ENCODE peak calls at places on chromosomes 4 and X, in five cellular contexts. W, U, L, Z and S are unnamed samples.

GRCh38 chr4:46946914-46947313 is 37.9 kb upstream of the COX7B2 start:
- DNase-seq in W (no peak), U (no peak), L (no peak), Z (peak; percentile 29), S (no peak)

GRCh38 chrX:39212456-39212855 is 411.2 kb downstream of the MID1IP1 start:
- DNase-seq in W (no peak), U (no peak), L (no peak), Z (no peak), S (no peak)

GRCh38 chr4:13921805-13922204 is 294.3 kb upstream of the BOD1L1 start:
- DNase-seq in W (no peak), U (no peak), L (no peak), Z (peak; percentile 69), S (no peak)

GRCh38 chr4:47686294-47686872 is 151.5 kb downstream of the CORIN start:
- DNase-seq in W (no peak), U (peak; percentile 73), L (peak; percentile 43), Z (peak; percentile 38), S (no peak)

GRCh38 chrX:2576793-2577192 is 76.0 kb upstream of the DHRSX start:
- DNase-seq in W (no peak), U (no peak), L (no peak), Z (no peak), S (no peak)

GRCh38 chrX:120755066-120755846 is 120.4 kb downstream of the CT47B1 start:
- DNase-seq in W (no peak), U (no peak), L (peak; percentile 33), Z (no peak), S (no peak)

GRCh38 chr4:80188457-80188800 is 8.9 kb upstream of the PRDM8 start:
- DNase-seq in W (no peak), U (no peak), L (no peak), Z (no peak), S (no peak)

GRCh38 chr4:108417923-108418322 is 202.5 kb upstream of the RPL34 start:
- DNase-seq in W (no peak), U (no peak), L (no peak), Z (peak; percentile 46), S (no peak)

GRCh38 chr4:154164931-154165839 is 326.4 kb downstream of the DCHS2 start:
- DNase-seq in W (peak; percentile 69), U (no peak), L (no peak), Z (peak; percentile 77), S (peak; percentile 74)

DNA sequence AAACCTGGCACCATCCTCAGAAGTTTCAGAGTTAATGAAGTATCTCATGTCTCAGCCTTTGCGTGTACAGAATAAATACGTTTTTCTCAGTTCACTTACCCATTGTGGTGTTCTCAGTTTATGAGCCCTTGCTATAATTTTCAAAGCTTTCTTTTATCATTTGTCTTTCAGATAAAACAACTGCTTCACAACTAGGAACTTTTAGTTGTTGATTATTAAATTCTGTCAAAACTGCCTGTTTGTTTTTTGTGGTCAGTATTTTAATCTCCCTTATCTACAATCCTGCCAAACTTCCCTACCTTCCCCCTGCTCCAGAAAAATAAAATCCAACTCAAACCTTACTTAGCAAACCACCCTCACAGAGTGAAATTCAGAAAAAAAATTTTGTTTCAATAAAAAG is 21.7 kb downstream of the ADD1 start:
- DNase-seq in W (no peak), U (no peak), L (no peak), Z (no peak), S (no peak)
- H3K27ac ChIP-seq in W (no peak overlapping the region), U (peak overlapping the region; percentile 62), L (no peak overlapping the region), Z (no peak overlapping the region), S (no peak overlapping the region)

GRCh38 chr4:103097112-103097511 is 2.5 kb downstream of the BDH2 start:
- DNase-seq in W (no peak), U (no peak), L (no peak), Z (no peak), S (no peak)

GRCh38 chr4:103100691-103101090 is 1.1 kb upstream of the BDH2 start:
- DNase-seq in W (no peak), U (no peak), L (no peak), Z (no peak), S (no peak)

GRCh38 chr4:103099691-103100392 is at the start of gene BDH2:
- DNase-seq in W (peak; percentile 85), U (peak; percentile 89), L (peak; percentile 38), Z (peak; percentile 97), S (peak; percentile 77)

GRCh38 chr4:103098331-103098730 is 1.3 kb downstream of the BDH2 start:
- DNase-seq in W (no peak), U (no peak), L (no peak), Z (peak; percentile 4), S (no peak)

DNA sequence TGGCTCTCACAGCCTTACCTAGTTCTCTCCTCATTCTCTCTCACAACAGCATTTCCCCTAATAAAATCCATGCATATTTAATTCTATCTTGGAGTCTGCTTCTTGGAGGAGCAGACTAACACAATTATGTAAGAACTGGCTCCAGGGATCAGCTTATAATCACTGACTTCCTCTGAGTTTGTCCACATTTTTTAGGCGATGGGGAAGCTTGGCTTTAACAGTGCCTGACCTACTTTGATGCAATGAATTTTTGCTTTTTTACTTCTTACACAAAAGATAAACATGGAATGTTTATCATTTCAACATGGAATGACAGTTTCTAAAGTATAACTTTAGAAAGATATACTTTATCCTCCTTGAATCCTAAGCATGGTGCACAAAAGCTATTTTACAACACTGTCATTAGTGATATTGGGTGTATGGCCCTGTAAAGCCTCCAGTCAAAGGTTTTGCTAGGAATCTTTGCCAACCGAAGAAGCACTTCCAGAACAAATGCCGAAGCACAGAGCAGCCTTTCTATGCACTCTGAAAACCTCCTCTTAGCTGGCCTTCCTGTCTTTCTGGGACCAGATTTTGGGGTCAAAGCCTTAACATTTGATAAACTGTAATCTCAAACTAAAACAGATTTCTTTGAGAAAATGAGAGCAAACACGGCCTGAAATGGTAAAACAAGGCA is 750 bp downstream of the BDH2 start:
- DNase-seq in W (no peak), U (peak; percentile 8), L (no peak), Z (peak; percentile 21), S (no peak)
- H3K27ac ChIP-seq in W (peak overlapping the region; percentile 72), U (no peak overlapping the region), L (peak overlapping the region; percentile 37), Z (peak overlapping the region; percentile 96), S (no peak overlapping the region)

GRCh38 chr4:53307819-53308773 is 57.8 kb downstream of the SCFD2 start:
- DNase-seq in W (no peak), U (no peak), L (no peak), Z (peak; percentile 9), S (no peak)
- H3K27ac ChIP-seq in W (no peak overlapping the region), U (no peak overlapping the region), L (no peak overlapping the region), Z (no peak overlapping the region), S (no peak overlapping the region)

GRCh38 chr4:95548738-95549245 is at the start of gene UNC5C:
- DNase-seq in W (no peak), U (peak; percentile 87), L (no peak), Z (no peak), S (no peak)
- H3K27ac ChIP-seq in W (no peak within 1 kb of the TSS), U (peak within 1 kb of the TSS; percentile 81), L (no peak within 1 kb of the TSS), Z (no peak within 1 kb of the TSS), S (no peak within 1 kb of the TSS)

GRCh38 chrX:50103866-50104566 is 96.8 kb downstream of the AKAP4 start:
- DNase-seq in W (no peak), U (no peak), L (no peak), Z (no peak), S (no peak)
- H3K27ac ChIP-seq in W (no peak overlapping the region), U (no peak overlapping the region), L (no peak overlapping the region), Z (no peak overlapping the region), S (no peak overlapping the region)

DNA sequence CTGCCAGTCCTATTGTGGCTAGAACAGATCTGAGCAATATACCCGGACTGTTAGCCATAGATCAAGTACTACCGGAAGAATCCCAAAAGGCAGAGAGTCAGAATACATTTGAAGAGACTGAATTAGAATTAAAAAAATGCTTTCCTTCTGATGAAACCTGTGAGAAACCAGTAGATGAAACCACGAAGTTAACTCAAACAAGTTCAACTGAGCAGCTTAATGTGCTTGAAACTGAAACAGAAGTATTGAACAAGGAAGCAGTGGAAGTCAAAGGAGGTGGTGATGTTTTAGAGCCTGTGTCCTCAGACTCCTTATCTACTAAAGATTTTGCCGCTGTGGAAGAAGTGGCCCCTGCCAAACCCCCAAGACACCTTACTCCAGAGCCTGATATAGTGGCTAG is 46.8 kb downstream of the WDR44 start:
- DNase-seq in W (no peak), U (no peak), L (no peak), Z (peak; percentile 37), S (no peak)
- H3K27ac ChIP-seq in W (no peak overlapping the region), U (no peak overlapping the region), L (no peak overlapping the region), Z (no peak overlapping the region), S (no peak overlapping the region)

GRCh38 chrX:65690057-65690855 is 22.8 kb downstream of the MSN start:
- DNase-seq in W (peak; percentile 61), U (no peak), L (no peak), Z (peak; percentile 78), S (no peak)
- H3K27ac ChIP-seq in W (peak overlapping the region; percentile 27), U (no peak overlapping the region), L (peak overlapping the region; percentile 30), Z (peak overlapping the region; percentile 34), S (peak overlapping the region; percentile 84)

DNA sequence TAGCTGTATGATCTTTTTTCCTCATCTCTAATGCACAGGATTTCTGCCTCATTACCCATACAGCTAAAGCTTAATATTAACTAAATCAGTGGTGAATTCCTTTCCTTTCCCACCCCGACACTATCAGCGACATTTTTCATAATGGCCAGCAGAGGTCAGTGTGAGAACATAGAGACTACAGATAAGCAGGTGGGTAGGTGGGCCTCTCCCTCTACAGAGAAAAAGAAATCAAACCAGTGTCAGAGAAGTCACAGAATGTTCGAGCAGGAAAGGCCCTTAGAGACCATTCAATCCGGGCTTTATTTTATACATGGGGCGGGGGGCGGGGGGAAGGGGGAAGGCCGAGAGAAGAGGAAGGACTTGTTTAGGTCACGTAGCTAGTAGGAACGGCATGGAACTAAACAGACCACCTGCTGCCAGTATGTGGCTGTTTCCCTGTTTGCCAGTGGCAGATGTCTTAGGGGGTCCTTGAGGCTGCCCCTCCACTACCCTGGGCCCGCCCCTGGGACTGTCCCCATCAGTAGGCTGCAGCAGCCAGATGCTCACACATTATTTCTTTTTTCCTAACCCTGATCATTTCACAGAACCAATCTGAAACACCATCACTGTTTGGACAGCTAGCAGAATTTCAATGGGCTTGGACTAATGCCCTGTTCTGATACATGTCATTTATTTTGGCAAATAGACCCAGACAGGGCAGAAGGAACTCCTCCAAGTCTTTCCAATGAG is 133.3 kb downstream of the ATG4A start:
- DNase-seq in W (no peak), U (peak; percentile 73), L (peak; percentile 16), Z (peak; percentile 31), S (no peak)
- H3K27ac ChIP-seq in W (no peak overlapping the region), U (no peak overlapping the region), L (no peak overlapping the region), Z (peak overlapping the region; percentile 20), S (peak overlapping the region; percentile 3)